ENCODE peak calls at places on chromosomes 2 and 18, in seven cellular contexts. X, U, I, B, S, A and W are unnamed samples. For H3K4me1, the result is how much of the 10 kb centered on the place peaks cover.

GRCh38 chr2:48694143-48694542 is 61.4 kb downstream of the LHCGR start:
- DNase-seq in I (no peak), A (no peak), X (no peak), S (no peak), U (no peak), B (peak), W (no peak)

GRCh38 chr2:12081481-12082210 is 335.2 kb downstream of the LPIN1 start:
- DNase-seq in B (no peak), I (no peak), U (no peak), X (no peak), A (no peak), S (no peak), W (no peak)

GRCh38 chr2:55880416-55881143 is 43.0 kb downstream of the EFEMP1 start:
- DNase-seq in S (no peak), U (no peak), I (no peak), B (peak), A (no peak), X (no peak), W (no peak)

GRCh38 chr2:106356291-106356690 is 111.9 kb downstream of the RGPD3 start:
- DNase-seq in S (no peak), B (no peak), X (no peak), U (no peak), A (no peak), I (no peak), W (no peak)

GRCh38 chr2:190765386-190766173 is 115.0 kb upstream of the GLS start:
- DNase-seq in U (no peak), B (peak), X (no peak), A (no peak), S (no peak), I (no peak), W (no peak)

GRCh38 chr2:37291680-37292079 is 33.0 kb downstream of the PRKD3 start:
- DNase-seq in X (no peak), B (no peak), S (no peak), A (no peak), I (no peak), U (no peak), W (no peak)

GRCh38 chr2:227881866-227882517 is 10.6 kb downstream of the DAW1 start:
- DNase-seq in X (no peak), S (no peak), A (no peak), I (no peak), B (peak), U (peak), W (no peak)

GRCh38 chr2:65504814-65505697 is 72.7 kb upstream of the SPRED2 start:
- DNase-seq in B (no peak), S (no peak), U (no peak), A (no peak), X (no peak), I (no peak), W (no peak)

GRCh38 chr2:223654384-223654915 is 52.3 kb upstream of the SCG2 start:
- DNase-seq in B (peak), X (no peak), U (no peak), A (no peak), I (no peak), S (no peak), W (no peak)

DNA sequence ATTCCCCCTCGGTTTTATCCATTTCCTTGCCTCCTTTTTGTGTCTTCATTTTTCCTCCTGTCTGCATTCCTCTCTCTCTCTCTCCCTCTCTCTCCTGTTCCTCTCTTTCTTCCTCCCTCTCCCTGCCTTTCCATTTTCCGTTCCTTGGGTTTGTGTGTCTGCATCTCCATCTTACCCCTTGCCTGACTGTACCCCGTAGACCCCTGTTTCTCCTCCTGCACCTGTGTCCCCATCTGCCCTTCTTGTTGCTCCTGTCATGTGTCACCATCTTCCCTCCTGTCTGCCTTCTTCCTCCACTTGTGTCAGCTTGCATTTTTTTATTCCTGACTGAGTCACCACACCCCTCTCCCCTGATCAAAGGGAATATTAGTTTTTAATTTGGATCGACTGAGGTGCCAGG is 1.8 kb downstream of the CDK5R2 start:
- DNase-seq in B (no peak), X (no peak), I (no peak), S (no peak), U (no peak), A (no peak), W (no peak)
- H3K4me3 ChIP-seq in B (no peak), X (no peak), I (no peak), S (no peak), U (no peak), A (no peak), W (no peak)

GRCh38 chr2:30403592-30404353 is 43.3 kb upstream of the LCLAT1 start:
- DNase-seq in S (no peak), A (no peak), I (no peak), X (no peak), U (no peak), B (no peak), W (no peak)

GRCh38 chr2:30402441-30403182 is 44.4 kb upstream of the LCLAT1 start:
- DNase-seq in U (no peak), B (no peak), A (no peak), I (no peak), S (no peak), X (no peak), W (no peak)

GRCh38 chr2:30398488-30398887 is 48.6 kb upstream of the LCLAT1 start:
- DNase-seq in S (no peak), A (no peak), I (no peak), B (peak), X (no peak), U (no peak), W (no peak)

GRCh38 chr2:30398084-30398483 is 49.0 kb upstream of the LCLAT1 start:
- DNase-seq in A (no peak), S (no peak), I (no peak), U (no peak), X (no peak), B (no peak), W (no peak)

GRCh38 chr2:30400151-30400954 is 46.7 kb upstream of the LCLAT1 start:
- DNase-seq in X (no peak), U (no peak), S (no peak), I (no peak), B (no peak), A (no peak), W (peak)
- H3K4me1 ChIP-seq in X (under half), U (under half), S (under half), I (under half), B (under half), A (under half), W (under half)

GRCh38 chr2:47086571-47086970 is 68.5 kb downstream of the STPG4 start:
- DNase-seq in B (no peak), X (no peak), I (no peak), U (no peak), S (peak), A (no peak), W (no peak)

GRCh38 chr2:47083886-47084682 is 71.0 kb downstream of the STPG4 start:
- DNase-seq in B (no peak), X (peak), A (no peak), S (peak), I (peak), U (no peak), W (no peak)

GRCh38 chr2:47088371-47089082 is 66.6 kb downstream of the STPG4 start:
- DNase-seq in X (no peak), A (no peak), S (no peak), B (peak), U (peak), I (no peak), W (no peak)

GRCh38 chr2:47087051-47087450 is 68.1 kb downstream of the STPG4 start:
- DNase-seq in B (no peak), I (no peak), A (no peak), U (no peak), X (no peak), S (no peak), W (no peak)

GRCh38 chr2:47086054-47086471 is 69.0 kb downstream of the STPG4 start:
- DNase-seq in U (peak), B (no peak), S (peak), I (peak), X (no peak), A (no peak), W (no peak)
- H3K27ac ChIP-seq in U (peak), B (no peak), S (peak), I (peak), X (peak), A (no peak), W (no peak)

DNA sequence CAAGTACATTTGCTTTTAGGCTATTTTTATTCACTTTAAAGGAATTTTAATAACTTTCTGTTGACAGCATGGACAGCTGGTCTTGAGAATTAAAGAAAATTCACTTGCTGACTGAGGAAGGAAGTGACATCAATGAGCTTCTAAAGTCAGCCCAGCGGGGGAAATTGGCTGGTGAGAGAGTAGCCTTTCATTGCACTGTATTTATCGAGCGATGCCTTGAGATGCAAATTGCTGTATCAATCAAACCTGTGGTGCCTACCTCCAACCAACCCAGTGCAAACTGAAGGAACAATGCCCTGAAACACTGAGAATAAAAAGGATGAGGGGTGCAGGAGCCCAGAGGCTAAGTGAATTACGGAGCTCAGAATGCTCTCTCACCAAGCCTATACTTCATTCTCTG is 91.4 kb upstream of the AQP4 start:
- DNase-seq in I (no peak), A (no peak), U (no peak), S (no peak), B (no peak), X (no peak), W (peak)
- H3K4me3 ChIP-seq in I (no peak), A (no peak), U (no peak), S (no peak), B (no peak), X (no peak), W (no peak)